ENCODE peak calls at places on chromosomes 12 and 14, in seven cellular contexts. E is neuronal stem cell, O is H1, I is H9, D is trophoblast cell, R is IMR-90, W is mesendoderm. Y is an unnamed sample.

GRCh38 chr14:59325906-59326305 is 137.4 kb downstream of the DAAM1 start:
- DNase-seq in E (no peak), O (no peak), I (no peak), D (no peak), R (peak), W (no peak), Y (peak)

GRCh38 chr12:107359382-107359781 is 266.0 kb upstream of the CRY1 start:
- DNase-seq in E (no peak), O (no peak), I (no peak), D (no peak), R (peak), W (peak), Y (no peak)

GRCh38 chr12:28235017-28235416 is 44.8 kb downstream of the CCDC91 start:
- DNase-seq in E (no peak), O (no peak), I (no peak), D (no peak), R (no peak), W (no peak), Y (no peak)

GRCh38 chr14:74459289-74459946 is 33.4 kb upstream of the SYNDIG1L start:
- DNase-seq in E (peak), O (peak), I (peak), D (peak), R (peak), W (peak), Y (peak)

GRCh38 chr12:73210574-73211204 is 938.5 kb downstream of the TRHDE start:
- DNase-seq in E (no peak), O (no peak), I (no peak), D (no peak), R (no peak), W (no peak), Y (no peak)

GRCh38 chr14:44829021-44829420 is 132.7 kb downstream of the KLHL28 start:
- DNase-seq in E (no peak), O (no peak), I (no peak), D (no peak), R (no peak), W (no peak), Y (no peak)

GRCh38 chr12:123990512-123990911 is 17.5 kb downstream of the ZNF664 start:
- DNase-seq in E (no peak), O (no peak), I (no peak), D (no peak), R (peak), W (peak), Y (peak)

GRCh38 chr12:124524231-124524925 is 43.0 kb downstream of the NCOR2 start:
- DNase-seq in E (no peak), O (no peak), I (no peak), D (peak), R (peak), W (no peak), Y (peak)

GRCh38 chr12:119008691-119009221 is 27.4 kb downstream of the SRRM4 start:
- DNase-seq in E (peak), O (no peak), I (peak), D (no peak), R (no peak), W (no peak), Y (no peak)

GRCh38 chr12:107610030-107610859 is 75.4 kb upstream of the PWP1 start:
- DNase-seq in E (peak), O (peak), I (peak), D (no peak), R (peak), W (peak), Y (peak)

GRCh38 chr12:104423273-104423672 is 33.5 kb upstream of the CHST11 start:
- DNase-seq in E (no peak), O (no peak), I (no peak), D (peak), R (no peak), W (no peak), Y (no peak)

GRCh38 chr12:104422441-104422840 is 34.3 kb upstream of the CHST11 start:
- DNase-seq in E (no peak), O (no peak), I (no peak), D (peak), R (no peak), W (no peak), Y (no peak)

GRCh38 chr12:104419717-104420116 is 37.0 kb upstream of the CHST11 start:
- DNase-seq in E (no peak), O (no peak), I (no peak), D (no peak), R (no peak), W (no peak), Y (no peak)

GRCh38 chr12:104421343-104421742 is 35.4 kb upstream of the CHST11 start:
- DNase-seq in E (no peak), O (no peak), I (no peak), D (no peak), R (no peak), W (no peak), Y (no peak)

DNA sequence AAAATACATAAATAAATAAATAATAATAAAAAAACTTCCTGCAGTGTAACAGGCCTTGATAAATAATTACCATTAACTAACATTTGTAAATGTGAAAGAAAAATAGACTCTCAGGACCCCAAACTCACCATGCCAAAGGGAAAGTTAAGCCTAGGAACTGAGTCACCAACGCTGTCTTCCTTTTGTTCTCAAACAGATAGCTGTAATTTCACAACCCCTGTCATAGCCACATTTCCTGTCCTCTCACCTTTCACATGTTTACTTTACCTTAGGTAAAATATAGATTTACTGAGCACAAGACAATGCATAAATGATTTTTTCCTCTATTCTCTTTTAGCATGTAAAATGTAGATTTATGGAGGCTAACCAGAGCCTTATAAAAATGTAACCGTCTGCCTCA is 35.9 kb upstream of the CHST11 start:
- DNase-seq in E (no peak), O (no peak), I (no peak), D (peak), R (no peak), W (no peak), Y (no peak)
- H3K4ac ChIP-seq in E (no peak), O (no peak), I (no peak), D (no peak), R (no peak), W (no peak), Y (no peak)

GRCh38 chr14:104795781-104796681 is 483 bp upstream of the AKT1 start:
- DNase-seq in E (no peak), O (no peak), I (no peak), D (peak), R (no peak), W (no peak), Y (peak)
- H3K4ac ChIP-seq in E (no peak), O (no peak), I (no peak), D (peak), R (peak), W (peak), Y (peak)

GRCh38 chr14:29222671-29223268 is 456.2 kb downstream of the FOXG1 start:
- DNase-seq in E (no peak), O (no peak), I (peak), D (peak), R (peak), W (peak), Y (peak)
- H3K4ac ChIP-seq in E (no peak), O (no peak), I (no peak), D (no peak), R (no peak), W (no peak), Y (no peak)

GRCh38 chr12:108690799-108691153 is 40.5 kb downstream of the CORO1C start:
- DNase-seq in E (no peak), O (no peak), I (no peak), D (no peak), R (no peak), W (no peak), Y (no peak)
- H3K4ac ChIP-seq in E (no peak), O (no peak), I (peak), D (no peak), R (peak), W (no peak), Y (no peak)

DNA sequence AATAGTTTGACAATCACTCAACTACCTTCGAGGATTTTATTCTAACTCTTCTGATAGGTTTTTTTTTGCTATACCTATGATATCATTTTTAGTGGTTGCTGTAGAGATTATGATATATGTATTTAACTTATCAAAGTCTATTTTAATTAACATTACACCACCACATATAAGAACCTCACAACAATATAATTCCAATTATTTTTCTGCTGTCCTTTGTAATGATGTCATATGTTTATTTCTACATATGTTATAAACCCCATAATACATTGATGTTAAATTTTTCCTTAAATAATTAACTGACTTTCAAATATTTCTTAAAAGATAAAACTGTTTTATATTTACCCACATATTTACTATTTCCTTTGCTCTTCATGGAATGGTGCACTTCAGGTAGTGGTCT is 103.4 kb upstream of the KITLG start:
- DNase-seq in E (no peak), O (no peak), I (no peak), D (no peak), R (no peak), W (no peak), Y (no peak)
- H3K4ac ChIP-seq in E (no peak), O (no peak), I (no peak), D (no peak), R (no peak), W (no peak), Y (no peak)

DNA sequence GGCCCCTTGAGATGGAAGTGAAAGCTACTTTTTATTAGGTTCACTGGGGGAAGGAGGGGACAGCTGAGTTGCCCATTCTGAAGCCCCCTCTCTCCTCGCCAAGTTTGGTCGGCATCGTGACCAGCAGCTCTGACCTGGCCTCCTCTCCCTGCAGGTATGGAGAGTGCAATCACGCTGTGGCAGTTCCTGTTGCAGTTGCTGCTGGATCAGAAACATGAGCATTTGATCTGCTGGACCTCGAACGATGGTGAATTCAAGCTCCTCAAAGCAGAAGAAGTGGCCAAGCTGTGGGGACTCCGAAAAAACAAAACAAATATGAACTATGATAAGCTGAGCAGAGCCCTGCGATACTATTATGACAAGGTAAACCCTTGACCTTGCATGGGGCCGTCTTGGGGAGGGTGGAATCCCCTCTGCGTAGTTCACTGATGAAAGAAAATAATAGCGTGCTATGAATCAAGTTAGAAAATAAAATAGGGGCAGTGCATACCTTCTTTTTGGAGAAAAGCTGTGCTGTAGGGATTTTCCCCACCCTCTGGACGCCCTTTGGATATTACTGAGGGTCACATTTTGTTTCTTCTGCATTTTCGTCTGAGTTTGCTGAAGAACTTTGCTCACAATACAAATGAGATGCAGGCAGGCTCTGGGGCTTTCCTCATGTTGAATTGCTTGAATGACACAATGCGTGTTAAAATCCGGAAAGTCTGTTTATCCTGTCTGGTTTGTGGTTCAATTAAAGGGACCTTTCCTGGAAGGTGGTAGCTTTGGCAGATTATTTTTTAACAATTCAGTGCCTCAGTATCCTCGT is 29.4 kb downstream of the ELK3 start:
- DNase-seq in E (no peak), O (no peak), I (no peak), D (no peak), R (no peak), W (no peak), Y (no peak)
- H3K4ac ChIP-seq in E (no peak), O (no peak), I (no peak), D (no peak), R (no peak), W (no peak), Y (no peak)

DNA sequence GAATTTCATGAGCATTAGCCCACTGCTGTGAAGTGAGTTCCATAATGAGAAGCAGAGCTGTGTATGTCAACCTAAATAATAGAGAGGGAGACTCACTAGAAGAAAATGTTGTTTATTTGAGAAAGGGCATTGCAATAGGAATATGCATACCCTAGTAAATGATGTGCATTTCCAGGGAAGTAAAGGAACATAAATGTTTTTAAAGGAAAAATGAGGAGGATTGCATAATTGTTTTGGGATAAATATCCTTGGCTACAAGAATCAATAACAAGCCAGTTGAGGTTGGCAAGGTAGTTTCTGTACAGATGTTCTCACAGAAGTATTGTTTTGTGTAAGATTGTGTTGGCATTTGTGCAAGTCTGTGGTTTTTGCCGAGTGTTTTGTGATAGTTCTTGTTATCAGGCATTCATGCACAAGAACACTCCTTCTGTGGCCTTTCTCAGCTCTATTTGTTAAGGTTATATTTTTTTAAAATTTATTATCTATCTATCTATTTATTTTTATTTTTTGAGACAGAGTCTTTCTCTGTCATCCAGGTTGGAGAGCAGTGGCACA is 47.1 kb downstream of the EMP1 start:
- DNase-seq in E (no peak), O (no peak), I (no peak), D (no peak), R (peak), W (no peak), Y (no peak)
- H3K4ac ChIP-seq in E (no peak), O (no peak), I (no peak), D (no peak), R (peak), W (no peak), Y (no peak)

GRCh38 chr12:6204533-6205143 is 4.4 kb downstream of the CD9 start:
- DNase-seq in E (no peak), O (no peak), I (no peak), D (no peak), R (no peak), W (no peak), Y (no peak)

GRCh38 chr12:6206327-6206726 is 6.1 kb downstream of the CD9 start:
- DNase-seq in E (no peak), O (no peak), I (no peak), D (no peak), R (no peak), W (no peak), Y (no peak)

GRCh38 chr12:6207254-6207942 is 7.2 kb downstream of the CD9 start:
- DNase-seq in E (no peak), O (no peak), I (no peak), D (no peak), R (no peak), W (no peak), Y (no peak)

GRCh38 chr12:6205144-6205539 is 4.9 kb downstream of the CD9 start:
- DNase-seq in E (no peak), O (no peak), I (peak), D (no peak), R (no peak), W (peak), Y (no peak)

GRCh38 chr12:6205761-6206160 is 5.6 kb downstream of the CD9 start:
- DNase-seq in E (no peak), O (no peak), I (no peak), D (no peak), R (no peak), W (no peak), Y (no peak)
- H3K4ac ChIP-seq in E (no peak), O (peak), I (no peak), D (peak), R (no peak), W (no peak), Y (no peak)

GRCh38 chr12:22130671-22131070 is 84.7 kb downstream of the CMAS start:
- DNase-seq in E (no peak), O (no peak), I (no peak), D (no peak), R (no peak), W (peak), Y (no peak)
- H3K4ac ChIP-seq in E (no peak), O (no peak), I (no peak), D (no peak), R (no peak), W (no peak), Y (no peak)

DNA sequence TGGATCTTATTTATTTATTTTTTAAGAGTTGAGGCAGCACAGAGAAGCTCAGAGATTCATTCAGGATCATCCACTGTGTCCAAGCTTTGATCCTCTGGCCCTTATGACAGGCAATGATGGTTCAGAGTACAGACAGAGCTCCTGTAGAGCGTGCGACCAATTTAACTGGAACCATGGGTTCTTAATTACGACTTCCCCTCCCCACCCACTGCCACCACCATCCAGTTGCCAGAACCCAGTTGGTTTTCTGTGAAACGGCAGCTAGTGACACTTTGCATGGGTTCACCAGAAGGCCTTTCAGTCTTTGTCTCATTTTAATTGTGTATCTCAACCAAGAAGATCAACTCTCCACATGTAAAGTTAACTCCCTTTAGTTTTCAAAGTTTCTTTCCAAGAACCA is 478.2 kb downstream of the ZFP36L1 start:
- DNase-seq in E (no peak), O (no peak), I (no peak), D (no peak), R (no peak), W (no peak), Y (no peak)
- H3K4ac ChIP-seq in E (no peak), O (no peak), I (no peak), D (no peak), R (no peak), W (no peak), Y (no peak)

Y was measured in mesenchymal stem cell.